ENCODE peak calls at places on chromosomes 11 and 22, in nine cellular contexts. One of them, this sample, is unnamed.
A peak's percentile ranks its signal among the peaks of the same experiment; 100 is the strongest.

GRCh38 chr11:119835804-119836203 is 106.8 kb upstream of the NECTIN1 start:
- DNase-seq in left ventricle myocardium inferior: no peak
- DNase-seq in endothelial cell of umbilical vein: no peak
- DNase-seq in keratinocyte: no peak
- DNase-seq in transverse colon: no peak
- DNase-seq in IMR-90: no peak
- DNase-seq in A549: no peak
- DNase-seq in tibial artery: no peak
- DNase-seq in GM23248: no peak
- DNase-seq in this sample: no peak

GRCh38 chr11:17244046-17244445 is 32.5 kb upstream of the NUCB2 start:
- DNase-seq in left ventricle myocardium inferior: no peak
- DNase-seq in endothelial cell of umbilical vein: no peak
- DNase-seq in keratinocyte: no peak
- DNase-seq in transverse colon: no peak
- DNase-seq in IMR-90: no peak
- DNase-seq in A549: no peak
- DNase-seq in tibial artery: no peak
- DNase-seq in GM23248: no peak
- DNase-seq in this sample: no peak

GRCh38 chr11:73158356-73159051 is 16.4 kb upstream of the FCHSD2 start:
- DNase-seq in left ventricle myocardium inferior: no peak
- DNase-seq in endothelial cell of umbilical vein: no peak
- DNase-seq in keratinocyte: no peak
- DNase-seq in transverse colon: no peak
- DNase-seq in IMR-90: peak; percentile 90
- DNase-seq in A549: no peak
- DNase-seq in tibial artery: peak; percentile 45
- DNase-seq in GM23248: no peak
- DNase-seq in this sample: no peak

GRCh38 chr11:71246559-71246958 is 5.8 kb downstream of the SHANK2 start:
- DNase-seq in left ventricle myocardium inferior: no peak
- DNase-seq in endothelial cell of umbilical vein: no peak
- DNase-seq in keratinocyte: no peak
- DNase-seq in transverse colon: no peak
- DNase-seq in IMR-90: no peak
- DNase-seq in A549: no peak
- DNase-seq in tibial artery: no peak
- DNase-seq in GM23248: no peak
- DNase-seq in this sample: no peak

GRCh38 chr11:8779732-8780131 is 97.1 kb downstream of the RPL27A start:
- DNase-seq in left ventricle myocardium inferior: no peak
- DNase-seq in endothelial cell of umbilical vein: no peak
- DNase-seq in keratinocyte: no peak
- DNase-seq in transverse colon: no peak
- DNase-seq in IMR-90: no peak
- DNase-seq in A549: no peak
- DNase-seq in tibial artery: no peak
- DNase-seq in GM23248: no peak
- DNase-seq in this sample: no peak

GRCh38 chr11:28969832-28970231 is 861.6 kb downstream of the METTL15 start:
- DNase-seq in left ventricle myocardium inferior: no peak
- DNase-seq in endothelial cell of umbilical vein: no peak
- DNase-seq in keratinocyte: no peak
- DNase-seq in transverse colon: no peak
- DNase-seq in IMR-90: no peak
- DNase-seq in A549: no peak
- DNase-seq in tibial artery: no peak
- DNase-seq in GM23248: no peak
- DNase-seq in this sample: no peak

GRCh38 chr11:116696381-116696941 is 76.3 kb downstream of the BUD13 start:
- DNase-seq in left ventricle myocardium inferior: no peak
- DNase-seq in endothelial cell of umbilical vein: no peak
- DNase-seq in keratinocyte: peak; percentile 44
- DNase-seq in transverse colon: no peak
- DNase-seq in IMR-90: no peak
- DNase-seq in A549: no peak
- DNase-seq in tibial artery: peak; percentile 44
- DNase-seq in GM23248: peak; percentile 32
- DNase-seq in this sample: no peak

GRCh38 chr11:1756791-1757771 is 6.6 kb downstream of the CTSD start:
- DNase-seq in left ventricle myocardium inferior: no peak
- DNase-seq in endothelial cell of umbilical vein: no peak
- DNase-seq in keratinocyte: no peak
- DNase-seq in transverse colon: no peak
- DNase-seq in IMR-90: no peak
- DNase-seq in A549: no peak
- DNase-seq in tibial artery: no peak
- DNase-seq in GM23248: no peak
- DNase-seq in this sample: no peak

GRCh38 chr11:17598700-17599459 is 51.8 kb downstream of the OTOG start:
- DNase-seq in left ventricle myocardium inferior: peak; percentile 65
- DNase-seq in endothelial cell of umbilical vein: peak; percentile 61
- DNase-seq in keratinocyte: no peak
- DNase-seq in transverse colon: peak; percentile 67
- DNase-seq in IMR-90: peak; percentile 55
- DNase-seq in A549: peak; percentile 62
- DNase-seq in tibial artery: peak; percentile 78
- DNase-seq in GM23248: peak; percentile 75
- DNase-seq in this sample: peak; percentile 73

GRCh38 chr22:40383905-40384304 is 13.5 kb downstream of the SGSM3 start:
- DNase-seq in left ventricle myocardium inferior: no peak
- DNase-seq in endothelial cell of umbilical vein: no peak
- DNase-seq in keratinocyte: no peak
- DNase-seq in transverse colon: no peak
- DNase-seq in IMR-90: peak; percentile 75
- DNase-seq in A549: no peak
- DNase-seq in tibial artery: no peak
- DNase-seq in GM23248: peak; percentile 68
- DNase-seq in this sample: no peak

GRCh38 chr22:23838686-23839468 is at the start of gene DERL3:
- DNase-seq in left ventricle myocardium inferior: peak; percentile 98
- DNase-seq in endothelial cell of umbilical vein: peak; percentile 98
- DNase-seq in keratinocyte: peak; percentile 81
- DNase-seq in transverse colon: peak; percentile 99
- DNase-seq in IMR-90: peak; percentile 93
- DNase-seq in A549: peak; percentile 71
- DNase-seq in tibial artery: peak; percentile 98
- DNase-seq in GM23248: peak; percentile 94
- DNase-seq in this sample: no peak

GRCh38 chr22:24107668-24108067 is 73.6 kb upstream of the SUSD2 start:
- DNase-seq in left ventricle myocardium inferior: peak; percentile 89
- DNase-seq in endothelial cell of umbilical vein: peak; percentile 62
- DNase-seq in keratinocyte: no peak
- DNase-seq in transverse colon: peak; percentile 71
- DNase-seq in IMR-90: peak; percentile 90
- DNase-seq in A549: no peak
- DNase-seq in tibial artery: peak; percentile 95
- DNase-seq in GM23248: peak; percentile 96
- DNase-seq in this sample: no peak

GRCh38 chr22:43479311-43479710 is 67.5 kb downstream of the MPPED1 start:
- DNase-seq in left ventricle myocardium inferior: no peak
- DNase-seq in endothelial cell of umbilical vein: no peak
- DNase-seq in keratinocyte: no peak
- DNase-seq in transverse colon: no peak
- DNase-seq in IMR-90: no peak
- DNase-seq in A549: no peak
- DNase-seq in tibial artery: no peak
- DNase-seq in GM23248: no peak
- DNase-seq in this sample: no peak

GRCh38 chr22:44443641-44444235 is 54.3 kb downstream of the RTL6 start:
- DNase-seq in left ventricle myocardium inferior: no peak
- DNase-seq in endothelial cell of umbilical vein: no peak
- DNase-seq in keratinocyte: no peak
- DNase-seq in transverse colon: no peak
- DNase-seq in IMR-90: no peak
- DNase-seq in A549: no peak
- DNase-seq in tibial artery: peak; percentile 41
- DNase-seq in GM23248: no peak
- DNase-seq in this sample: no peak

GRCh38 chr22:22887621-22888503 is at the start of gene IGLL5:
- DNase-seq in left ventricle myocardium inferior: no peak
- DNase-seq in endothelial cell of umbilical vein: no peak
- DNase-seq in keratinocyte: no peak
- DNase-seq in transverse colon: peak; percentile 54
- DNase-seq in IMR-90: no peak
- DNase-seq in A549: no peak
- DNase-seq in tibial artery: peak; percentile 61
- DNase-seq in GM23248: no peak
- DNase-seq in this sample: no peak

GRCh38 chr22:39359659-39360195 is 9.9 kb downstream of the SYNGR1 start:
- DNase-seq in left ventricle myocardium inferior: no peak
- DNase-seq in endothelial cell of umbilical vein: no peak
- DNase-seq in keratinocyte: no peak
- DNase-seq in transverse colon: no peak
- DNase-seq in IMR-90: no peak
- DNase-seq in A549: no peak
- DNase-seq in tibial artery: no peak
- DNase-seq in GM23248: no peak
- DNase-seq in this sample: no peak

GRCh38 chr22:46240506-46240905 is 9.6 kb downstream of the CDPF1 start:
- DNase-seq in left ventricle myocardium inferior: no peak
- DNase-seq in endothelial cell of umbilical vein: no peak
- DNase-seq in keratinocyte: no peak
- DNase-seq in transverse colon: no peak
- DNase-seq in IMR-90: no peak
- DNase-seq in A549: no peak
- DNase-seq in tibial artery: peak; percentile 20
- DNase-seq in GM23248: no peak
- DNase-seq in this sample: no peak

GRCh38 chr22:46239261-46240048 is 10.6 kb downstream of the CDPF1 start:
- DNase-seq in left ventricle myocardium inferior: no peak
- DNase-seq in endothelial cell of umbilical vein: no peak
- DNase-seq in keratinocyte: no peak
- DNase-seq in transverse colon: no peak
- DNase-seq in IMR-90: no peak
- DNase-seq in A549: no peak
- DNase-seq in tibial artery: no peak
- DNase-seq in GM23248: no peak
- DNase-seq in this sample: no peak

GRCh38 chr22:46241397-46242007 is 8.6 kb downstream of the CDPF1 start:
- DNase-seq in left ventricle myocardium inferior: no peak
- DNase-seq in endothelial cell of umbilical vein: no peak
- DNase-seq in keratinocyte: no peak
- DNase-seq in transverse colon: no peak
- DNase-seq in IMR-90: no peak
- DNase-seq in A549: no peak
- DNase-seq in tibial artery: peak; percentile 4
- DNase-seq in GM23248: no peak
- DNase-seq in this sample: peak; percentile 54

GRCh38 chr22:46240917-46241316 is 9.2 kb downstream of the CDPF1 start:
- DNase-seq in left ventricle myocardium inferior: no peak
- DNase-seq in endothelial cell of umbilical vein: no peak
- DNase-seq in keratinocyte: no peak
- DNase-seq in transverse colon: no peak
- DNase-seq in IMR-90: no peak
- DNase-seq in A549: no peak
- DNase-seq in tibial artery: peak; percentile 37
- DNase-seq in GM23248: no peak
- DNase-seq in this sample: no peak

GRCh38 chr22:46240073-46240472 is 10.0 kb downstream of the CDPF1 start:
- DNase-seq in left ventricle myocardium inferior: no peak
- DNase-seq in endothelial cell of umbilical vein: no peak
- DNase-seq in keratinocyte: no peak
- DNase-seq in transverse colon: no peak
- DNase-seq in IMR-90: no peak
- DNase-seq in A549: no peak
- DNase-seq in tibial artery: peak; percentile 32
- DNase-seq in GM23248: no peak
- DNase-seq in this sample: no peak
- H3K4me3 ChIP-seq in left ventricle myocardium inferior: no peak overlapping the region
- H3K4me3 ChIP-seq in endothelial cell of umbilical vein: no peak overlapping the region
- H3K4me3 ChIP-seq in keratinocyte: no peak overlapping the region
- H3K4me3 ChIP-seq in transverse colon: no peak overlapping the region
- H3K4me3 ChIP-seq in IMR-90: no peak overlapping the region
- H3K4me3 ChIP-seq in A549: no peak overlapping the region
- H3K4me3 ChIP-seq in tibial artery: no peak overlapping the region
- H3K4me3 ChIP-seq in GM23248: no peak overlapping the region
- H3K4me3 ChIP-seq in this sample: no peak overlapping the region

DNA sequence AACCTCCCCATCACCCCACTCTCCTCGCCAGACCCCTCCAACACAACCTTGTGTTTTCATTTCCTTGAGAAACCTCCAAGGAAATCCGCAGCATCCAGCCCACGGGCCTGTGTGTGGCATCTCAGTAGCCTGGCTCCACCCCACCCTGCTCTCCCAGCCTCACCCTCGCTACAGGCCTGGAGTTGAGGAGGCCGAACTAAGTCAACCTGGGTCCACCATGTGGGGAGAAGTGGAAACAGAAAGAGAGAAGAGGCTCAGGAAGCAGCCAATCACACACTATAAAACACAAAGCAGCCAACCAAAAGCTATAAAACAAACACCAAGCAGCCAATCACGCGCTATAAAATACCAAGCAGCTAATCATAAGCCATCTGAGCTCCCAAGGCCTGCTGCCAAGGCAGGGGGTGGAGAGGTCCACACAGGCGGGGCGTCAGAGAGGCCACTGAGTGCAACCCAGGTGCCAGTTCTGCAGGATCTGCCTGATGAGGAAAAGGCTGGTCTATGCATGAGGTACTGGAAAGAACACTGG is 72.0 kb downstream of the MICAL3 start:
- DNase-seq in left ventricle myocardium inferior: no peak
- DNase-seq in endothelial cell of umbilical vein: no peak
- DNase-seq in keratinocyte: no peak
- DNase-seq in transverse colon: peak; percentile 69
- DNase-seq in IMR-90: no peak
- DNase-seq in A549: no peak
- DNase-seq in tibial artery: peak; percentile 46
- DNase-seq in GM23248: no peak
- DNase-seq in this sample: no peak
- H3K4me1 ChIP-seq in left ventricle myocardium inferior: peaks cover 82% of the 10 kb centered on the region
- H3K4me1 ChIP-seq in endothelial cell of umbilical vein: peaks cover 17% of the 10 kb centered on the region
- H3K4me1 ChIP-seq in keratinocyte: peaks cover 6% of the 10 kb centered on the region
- H3K4me1 ChIP-seq in transverse colon: peaks cover 36% of the 10 kb centered on the region
- H3K4me1 ChIP-seq in IMR-90: peaks cover 10% of the 10 kb centered on the region
- H3K4me1 ChIP-seq in A549: peaks cover 45% of the 10 kb centered on the region
- H3K4me1 ChIP-seq in tibial artery: no peaks in the 10 kb centered on the region
- H3K4me1 ChIP-seq in GM23248: peaks cover 25% of the 10 kb centered on the region
- H3K4me1 ChIP-seq in this sample: no peaks in the 10 kb centered on the region

GRCh38 chr11:102807921-102808320 is 10.0 kb upstream of the MMP1 start:
- DNase-seq in left ventricle myocardium inferior: no peak
- DNase-seq in endothelial cell of umbilical vein: peak; percentile 28
- DNase-seq in keratinocyte: no peak
- DNase-seq in transverse colon: no peak
- DNase-seq in IMR-90: peak; percentile 19
- DNase-seq in A549: peak; percentile 33
- DNase-seq in tibial artery: no peak
- DNase-seq in GM23248: peak; percentile 27
- DNase-seq in this sample: peak; percentile 39
- H3K4me3 ChIP-seq in left ventricle myocardium inferior: no peak overlapping the region
- H3K4me3 ChIP-seq in endothelial cell of umbilical vein: no peak overlapping the region
- H3K4me3 ChIP-seq in keratinocyte: no peak overlapping the region
- H3K4me3 ChIP-seq in transverse colon: no peak overlapping the region
- H3K4me3 ChIP-seq in IMR-90: no peak overlapping the region
- H3K4me3 ChIP-seq in A549: no peak overlapping the region
- H3K4me3 ChIP-seq in tibial artery: no peak overlapping the region
- H3K4me3 ChIP-seq in GM23248: no peak overlapping the region
- H3K4me3 ChIP-seq in this sample: no peak overlapping the region

DNA sequence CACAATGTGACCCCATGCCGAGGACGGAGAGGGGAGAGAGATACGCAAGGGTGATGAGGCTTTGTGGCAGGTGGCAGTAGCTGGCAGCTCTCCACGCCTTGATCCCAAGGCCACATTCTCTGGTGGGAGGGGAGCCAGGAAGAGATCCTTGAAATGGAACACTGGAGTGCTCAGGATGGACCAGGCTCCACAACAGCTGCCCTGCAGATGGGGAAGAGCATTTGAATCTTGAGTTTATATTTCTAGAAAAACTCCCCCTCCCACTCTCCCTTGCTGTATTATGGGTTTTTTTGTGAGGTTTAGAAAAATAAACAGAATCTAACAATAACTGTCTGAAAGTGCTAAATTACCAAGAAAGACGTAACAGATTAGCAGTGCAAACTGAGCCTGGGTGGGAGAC is 61.6 kb upstream of the CDON start:
- DNase-seq in left ventricle myocardium inferior: no peak
- DNase-seq in endothelial cell of umbilical vein: no peak
- DNase-seq in keratinocyte: no peak
- DNase-seq in transverse colon: no peak
- DNase-seq in IMR-90: peak; percentile 15
- DNase-seq in A549: no peak
- DNase-seq in tibial artery: no peak
- DNase-seq in GM23248: no peak
- DNase-seq in this sample: no peak
- H3K4me1 ChIP-seq in left ventricle myocardium inferior: peaks cover 20% of the 10 kb centered on the region
- H3K4me1 ChIP-seq in endothelial cell of umbilical vein: no peaks in the 10 kb centered on the region
- H3K4me1 ChIP-seq in keratinocyte: no peaks in the 10 kb centered on the region
- H3K4me1 ChIP-seq in transverse colon: no peaks in the 10 kb centered on the region
- H3K4me1 ChIP-seq in IMR-90: no peaks in the 10 kb centered on the region
- H3K4me1 ChIP-seq in A549: no peaks in the 10 kb centered on the region
- H3K4me1 ChIP-seq in tibial artery: no peaks in the 10 kb centered on the region
- H3K4me1 ChIP-seq in GM23248: peaks cover 25% of the 10 kb centered on the region
- H3K4me1 ChIP-seq in this sample: peaks cover 30% of the 10 kb centered on the region